ENCODE peak calls at places on chromosomes 2 and 18, in eight cellular contexts. One of them, this sample, is unnamed.

GRCh38 chr2:27133195-27133875 is 1.1 kb downstream of the PREB start:
- DNase-seq in activated CD4-positive, alpha-beta memory T cell treated with anti-CD3 and anti-CD28 coated beads, Interleukin-2, amount 10 ng/mL, durations not matched to agents 7 days and 5 days: peak; percentile 41
- DNase-seq in AML-193: peak; percentile 55
- DNase-seq in HTR-8/SVneo: no peak
- DNase-seq in activated CD4-positive, alpha-beta T cell treated with anti-CD3 and anti-CD28 coated beads for 24 hours: no peak
- DNase-seq in AG08395: no peak
- DNase-seq in AG09319: no peak
- DNase-seq in HS-5: no peak
- DNase-seq in this sample: no peak

GRCh38 chr2:16716051-16716450 is 50.4 kb upstream of the CYRIA start:
- DNase-seq in activated CD4-positive, alpha-beta memory T cell treated with anti-CD3 and anti-CD28 coated beads, Interleukin-2, amount 10 ng/mL, durations not matched to agents 7 days and 5 days: no peak
- DNase-seq in AML-193: no peak
- DNase-seq in HTR-8/SVneo: no peak
- DNase-seq in activated CD4-positive, alpha-beta T cell treated with anti-CD3 and anti-CD28 coated beads for 24 hours: no peak
- DNase-seq in AG08395: no peak
- DNase-seq in AG09319: no peak
- DNase-seq in HS-5: no peak
- DNase-seq in this sample: no peak

GRCh38 chr2:204160991-204161390 is 224.4 kb downstream of the ICOS start:
- DNase-seq in activated CD4-positive, alpha-beta memory T cell treated with anti-CD3 and anti-CD28 coated beads, Interleukin-2, amount 10 ng/mL, durations not matched to agents 7 days and 5 days: no peak
- DNase-seq in AML-193: no peak
- DNase-seq in HTR-8/SVneo: no peak
- DNase-seq in activated CD4-positive, alpha-beta T cell treated with anti-CD3 and anti-CD28 coated beads for 24 hours: no peak
- DNase-seq in AG08395: no peak
- DNase-seq in AG09319: no peak
- DNase-seq in HS-5: no peak
- DNase-seq in this sample: no peak

GRCh38 chr2:39164089-39164488 is 43.2 kb upstream of the SOS1 start:
- DNase-seq in activated CD4-positive, alpha-beta memory T cell treated with anti-CD3 and anti-CD28 coated beads, Interleukin-2, amount 10 ng/mL, durations not matched to agents 7 days and 5 days: no peak
- DNase-seq in AML-193: no peak
- DNase-seq in HTR-8/SVneo: no peak
- DNase-seq in activated CD4-positive, alpha-beta T cell treated with anti-CD3 and anti-CD28 coated beads for 24 hours: no peak
- DNase-seq in AG08395: no peak
- DNase-seq in AG09319: no peak
- DNase-seq in HS-5: no peak
- DNase-seq in this sample: peak; percentile 22

GRCh38 chr2:242017086-242017485 is 147.6 kb downstream of the RTP5 start:
- DNase-seq in activated CD4-positive, alpha-beta memory T cell treated with anti-CD3 and anti-CD28 coated beads, Interleukin-2, amount 10 ng/mL, durations not matched to agents 7 days and 5 days: no peak
- DNase-seq in AML-193: no peak
- DNase-seq in HTR-8/SVneo: no peak
- DNase-seq in activated CD4-positive, alpha-beta T cell treated with anti-CD3 and anti-CD28 coated beads for 24 hours: no peak
- DNase-seq in AG08395: no peak
- DNase-seq in AG09319: no peak
- DNase-seq in HS-5: no peak
- DNase-seq in this sample: no peak

GRCh38 chr18:73244411-73244810 is 376.6 kb upstream of the NETO1 start:
- DNase-seq in activated CD4-positive, alpha-beta memory T cell treated with anti-CD3 and anti-CD28 coated beads, Interleukin-2, amount 10 ng/mL, durations not matched to agents 7 days and 5 days: no peak
- DNase-seq in AML-193: no peak
- DNase-seq in HTR-8/SVneo: no peak
- DNase-seq in activated CD4-positive, alpha-beta T cell treated with anti-CD3 and anti-CD28 coated beads for 24 hours: no peak
- DNase-seq in AG08395: no peak
- DNase-seq in AG09319: no peak
- DNase-seq in HS-5: no peak
- DNase-seq in this sample: peak; percentile 5

GRCh38 chr2:12296120-12296519 is 420.6 kb upstream of the TRIB2 start:
- DNase-seq in activated CD4-positive, alpha-beta memory T cell treated with anti-CD3 and anti-CD28 coated beads, Interleukin-2, amount 10 ng/mL, durations not matched to agents 7 days and 5 days: no peak
- DNase-seq in AML-193: no peak
- DNase-seq in HTR-8/SVneo: no peak
- DNase-seq in activated CD4-positive, alpha-beta T cell treated with anti-CD3 and anti-CD28 coated beads for 24 hours: no peak
- DNase-seq in AG08395: no peak
- DNase-seq in AG09319: no peak
- DNase-seq in HS-5: no peak
- DNase-seq in this sample: no peak

GRCh38 chr2:8927510-8928456 is 75.7 kb downstream of the MBOAT2 start:
- DNase-seq in activated CD4-positive, alpha-beta memory T cell treated with anti-CD3 and anti-CD28 coated beads, Interleukin-2, amount 10 ng/mL, durations not matched to agents 7 days and 5 days: no peak
- DNase-seq in AML-193: no peak
- DNase-seq in HTR-8/SVneo: no peak
- DNase-seq in activated CD4-positive, alpha-beta T cell treated with anti-CD3 and anti-CD28 coated beads for 24 hours: no peak
- DNase-seq in AG08395: no peak
- DNase-seq in AG09319: no peak
- DNase-seq in HS-5: no peak
- DNase-seq in this sample: no peak

GRCh38 chr2:45993476-45993991 is 303.7 kb upstream of the EPAS1 start:
- DNase-seq in activated CD4-positive, alpha-beta memory T cell treated with anti-CD3 and anti-CD28 coated beads, Interleukin-2, amount 10 ng/mL, durations not matched to agents 7 days and 5 days: peak; percentile 66
- DNase-seq in AML-193: peak; percentile 55
- DNase-seq in HTR-8/SVneo: peak; percentile 77
- DNase-seq in activated CD4-positive, alpha-beta T cell treated with anti-CD3 and anti-CD28 coated beads for 24 hours: peak; percentile 33
- DNase-seq in AG08395: peak; percentile 72
- DNase-seq in AG09319: peak; percentile 66
- DNase-seq in HS-5: no peak
- DNase-seq in this sample: peak; percentile 94

GRCh38 chr2:41829011-41829500 is 218.8 kb upstream of the PKDCC start:
- DNase-seq in activated CD4-positive, alpha-beta memory T cell treated with anti-CD3 and anti-CD28 coated beads, Interleukin-2, amount 10 ng/mL, durations not matched to agents 7 days and 5 days: no peak
- DNase-seq in AML-193: no peak
- DNase-seq in HTR-8/SVneo: no peak
- DNase-seq in activated CD4-positive, alpha-beta T cell treated with anti-CD3 and anti-CD28 coated beads for 24 hours: no peak
- DNase-seq in AG08395: no peak
- DNase-seq in AG09319: no peak
- DNase-seq in HS-5: no peak
- DNase-seq in this sample: no peak

GRCh38 chr18:55543130-55543704 is 44.8 kb downstream of the TCF4 start:
- DNase-seq in activated CD4-positive, alpha-beta memory T cell treated with anti-CD3 and anti-CD28 coated beads, Interleukin-2, amount 10 ng/mL, durations not matched to agents 7 days and 5 days: no peak
- DNase-seq in AML-193: no peak
- DNase-seq in HTR-8/SVneo: no peak
- DNase-seq in activated CD4-positive, alpha-beta T cell treated with anti-CD3 and anti-CD28 coated beads for 24 hours: no peak
- DNase-seq in AG08395: no peak
- DNase-seq in AG09319: no peak
- DNase-seq in HS-5: no peak
- DNase-seq in this sample: no peak

GRCh38 chr2:30847329-30847728 is 40.1 kb upstream of the CAPN13 start:
- DNase-seq in activated CD4-positive, alpha-beta memory T cell treated with anti-CD3 and anti-CD28 coated beads, Interleukin-2, amount 10 ng/mL, durations not matched to agents 7 days and 5 days: no peak
- DNase-seq in AML-193: no peak
- DNase-seq in HTR-8/SVneo: no peak
- DNase-seq in activated CD4-positive, alpha-beta T cell treated with anti-CD3 and anti-CD28 coated beads for 24 hours: no peak
- DNase-seq in AG08395: no peak
- DNase-seq in AG09319: no peak
- DNase-seq in HS-5: no peak
- DNase-seq in this sample: no peak

GRCh38 chr2:220756653-220757052 is 815.5 kb downstream of the EPHA4 start:
- DNase-seq in activated CD4-positive, alpha-beta memory T cell treated with anti-CD3 and anti-CD28 coated beads, Interleukin-2, amount 10 ng/mL, durations not matched to agents 7 days and 5 days: no peak
- DNase-seq in AML-193: no peak
- DNase-seq in HTR-8/SVneo: no peak
- DNase-seq in activated CD4-positive, alpha-beta T cell treated with anti-CD3 and anti-CD28 coated beads for 24 hours: no peak
- DNase-seq in AG08395: no peak
- DNase-seq in AG09319: no peak
- DNase-seq in HS-5: no peak
- DNase-seq in this sample: no peak

GRCh38 chr2:235097196-235097895 is 145.5 kb downstream of the SH3BP4 start:
- DNase-seq in activated CD4-positive, alpha-beta memory T cell treated with anti-CD3 and anti-CD28 coated beads, Interleukin-2, amount 10 ng/mL, durations not matched to agents 7 days and 5 days: no peak
- DNase-seq in AML-193: no peak
- DNase-seq in HTR-8/SVneo: no peak
- DNase-seq in activated CD4-positive, alpha-beta T cell treated with anti-CD3 and anti-CD28 coated beads for 24 hours: no peak
- DNase-seq in AG08395: no peak
- DNase-seq in AG09319: no peak
- DNase-seq in HS-5: no peak
- DNase-seq in this sample: no peak

GRCh38 chr2:127371037-127371436 is 16.7 kb downstream of the MAP3K2 start:
- DNase-seq in activated CD4-positive, alpha-beta memory T cell treated with anti-CD3 and anti-CD28 coated beads, Interleukin-2, amount 10 ng/mL, durations not matched to agents 7 days and 5 days: no peak
- DNase-seq in AML-193: no peak
- DNase-seq in HTR-8/SVneo: no peak
- DNase-seq in activated CD4-positive, alpha-beta T cell treated with anti-CD3 and anti-CD28 coated beads for 24 hours: no peak
- DNase-seq in AG08395: no peak
- DNase-seq in AG09319: no peak
- DNase-seq in HS-5: no peak
- DNase-seq in this sample: peak; percentile 25

GRCh38 chr2:196987298-196987653 is 60.8 kb upstream of the PGAP1 start:
- DNase-seq in activated CD4-positive, alpha-beta memory T cell treated with anti-CD3 and anti-CD28 coated beads, Interleukin-2, amount 10 ng/mL, durations not matched to agents 7 days and 5 days: no peak
- DNase-seq in AML-193: no peak
- DNase-seq in HTR-8/SVneo: no peak
- DNase-seq in activated CD4-positive, alpha-beta T cell treated with anti-CD3 and anti-CD28 coated beads for 24 hours: no peak
- DNase-seq in AG08395: no peak
- DNase-seq in AG09319: no peak
- DNase-seq in HS-5: no peak
- DNase-seq in this sample: no peak

GRCh38 chr2:174607989-174608865 is 10.6 kb upstream of the WIPF1 start:
- DNase-seq in activated CD4-positive, alpha-beta memory T cell treated with anti-CD3 and anti-CD28 coated beads, Interleukin-2, amount 10 ng/mL, durations not matched to agents 7 days and 5 days: peak; percentile 49
- DNase-seq in AML-193: no peak
- DNase-seq in HTR-8/SVneo: no peak
- DNase-seq in activated CD4-positive, alpha-beta T cell treated with anti-CD3 and anti-CD28 coated beads for 24 hours: no peak
- DNase-seq in AG08395: no peak
- DNase-seq in AG09319: no peak
- DNase-seq in HS-5: no peak
- DNase-seq in this sample: no peak

GRCh38 chr2:67828066-67828465 is 234.7 kb downstream of the C1D start:
- DNase-seq in activated CD4-positive, alpha-beta memory T cell treated with anti-CD3 and anti-CD28 coated beads, Interleukin-2, amount 10 ng/mL, durations not matched to agents 7 days and 5 days: no peak
- DNase-seq in AML-193: no peak
- DNase-seq in HTR-8/SVneo: no peak
- DNase-seq in activated CD4-positive, alpha-beta T cell treated with anti-CD3 and anti-CD28 coated beads for 24 hours: no peak
- DNase-seq in AG08395: no peak
- DNase-seq in AG09319: no peak
- DNase-seq in HS-5: no peak
- DNase-seq in this sample: no peak

GRCh38 chr2:12918138-12918840 is 201.6 kb downstream of the TRIB2 start:
- DNase-seq in activated CD4-positive, alpha-beta memory T cell treated with anti-CD3 and anti-CD28 coated beads, Interleukin-2, amount 10 ng/mL, durations not matched to agents 7 days and 5 days: no peak
- DNase-seq in AML-193: no peak
- DNase-seq in HTR-8/SVneo: no peak
- DNase-seq in activated CD4-positive, alpha-beta T cell treated with anti-CD3 and anti-CD28 coated beads for 24 hours: no peak
- DNase-seq in AG08395: peak; percentile 21
- DNase-seq in AG09319: no peak
- DNase-seq in HS-5: no peak
- DNase-seq in this sample: no peak

GRCh38 chr2:60552096-60552850 is 1.2 kb downstream of the BCL11A start:
- DNase-seq in activated CD4-positive, alpha-beta memory T cell treated with anti-CD3 and anti-CD28 coated beads, Interleukin-2, amount 10 ng/mL, durations not matched to agents 7 days and 5 days: no peak
- DNase-seq in AML-193: no peak
- DNase-seq in HTR-8/SVneo: no peak
- DNase-seq in activated CD4-positive, alpha-beta T cell treated with anti-CD3 and anti-CD28 coated beads for 24 hours: no peak
- DNase-seq in AG08395: no peak
- DNase-seq in AG09319: no peak
- DNase-seq in HS-5: no peak
- DNase-seq in this sample: no peak

GRCh38 chr2:221129657-221130056 is 442.4 kb downstream of the EPHA4 start:
- DNase-seq in activated CD4-positive, alpha-beta memory T cell treated with anti-CD3 and anti-CD28 coated beads, Interleukin-2, amount 10 ng/mL, durations not matched to agents 7 days and 5 days: no peak
- DNase-seq in AML-193: no peak
- DNase-seq in HTR-8/SVneo: no peak
- DNase-seq in activated CD4-positive, alpha-beta T cell treated with anti-CD3 and anti-CD28 coated beads for 24 hours: no peak
- DNase-seq in AG08395: no peak
- DNase-seq in AG09319: no peak
- DNase-seq in HS-5: no peak
- DNase-seq in this sample: no peak

GRCh38 chr2:217954971-217955740 is 47.6 kb downstream of the TNS1 start:
- DNase-seq in activated CD4-positive, alpha-beta memory T cell treated with anti-CD3 and anti-CD28 coated beads, Interleukin-2, amount 10 ng/mL, durations not matched to agents 7 days and 5 days: no peak
- DNase-seq in AML-193: no peak
- DNase-seq in HTR-8/SVneo: no peak
- DNase-seq in activated CD4-positive, alpha-beta T cell treated with anti-CD3 and anti-CD28 coated beads for 24 hours: no peak
- DNase-seq in AG08395: no peak
- DNase-seq in AG09319: no peak
- DNase-seq in HS-5: no peak
- DNase-seq in this sample: no peak

GRCh38 chr2:105865222-105865913 is 120.7 kb downstream of the NCK2 start:
- DNase-seq in activated CD4-positive, alpha-beta memory T cell treated with anti-CD3 and anti-CD28 coated beads, Interleukin-2, amount 10 ng/mL, durations not matched to agents 7 days and 5 days: no peak
- DNase-seq in AML-193: no peak
- DNase-seq in HTR-8/SVneo: no peak
- DNase-seq in activated CD4-positive, alpha-beta T cell treated with anti-CD3 and anti-CD28 coated beads for 24 hours: no peak
- DNase-seq in AG08395: peak; percentile 62
- DNase-seq in AG09319: no peak
- DNase-seq in HS-5: no peak
- DNase-seq in this sample: no peak

GRCh38 chr2:30250421-30250820 is 19.1 kb downstream of the LBH start:
- DNase-seq in activated CD4-positive, alpha-beta memory T cell treated with anti-CD3 and anti-CD28 coated beads, Interleukin-2, amount 10 ng/mL, durations not matched to agents 7 days and 5 days: no peak
- DNase-seq in AML-193: no peak
- DNase-seq in HTR-8/SVneo: no peak
- DNase-seq in activated CD4-positive, alpha-beta T cell treated with anti-CD3 and anti-CD28 coated beads for 24 hours: no peak
- DNase-seq in AG08395: no peak
- DNase-seq in AG09319: no peak
- DNase-seq in HS-5: no peak
- DNase-seq in this sample: no peak

GRCh38 chr18:6365385-6365784 is 49.3 kb downstream of the L3MBTL4 start:
- DNase-seq in activated CD4-positive, alpha-beta memory T cell treated with anti-CD3 and anti-CD28 coated beads, Interleukin-2, amount 10 ng/mL, durations not matched to agents 7 days and 5 days: no peak
- DNase-seq in AML-193: no peak
- DNase-seq in HTR-8/SVneo: no peak
- DNase-seq in activated CD4-positive, alpha-beta T cell treated with anti-CD3 and anti-CD28 coated beads for 24 hours: no peak
- DNase-seq in AG08395: no peak
- DNase-seq in AG09319: no peak
- DNase-seq in HS-5: no peak
- DNase-seq in this sample: no peak

GRCh38 chr2:113069676-113070605 is 2.2 kb downstream of the IL1F10 start:
- DNase-seq in activated CD4-positive, alpha-beta memory T cell treated with anti-CD3 and anti-CD28 coated beads, Interleukin-2, amount 10 ng/mL, durations not matched to agents 7 days and 5 days: no peak
- DNase-seq in AML-193: no peak
- DNase-seq in HTR-8/SVneo: no peak
- DNase-seq in activated CD4-positive, alpha-beta T cell treated with anti-CD3 and anti-CD28 coated beads for 24 hours: no peak
- DNase-seq in AG08395: peak; percentile 35
- DNase-seq in AG09319: no peak
- DNase-seq in HS-5: no peak
- DNase-seq in this sample: no peak

GRCh38 chr2:238569415-238570195 is 142.9 kb downstream of the ASB1 start:
- DNase-seq in activated CD4-positive, alpha-beta memory T cell treated with anti-CD3 and anti-CD28 coated beads, Interleukin-2, amount 10 ng/mL, durations not matched to agents 7 days and 5 days: no peak
- DNase-seq in AML-193: no peak
- DNase-seq in HTR-8/SVneo: no peak
- DNase-seq in activated CD4-positive, alpha-beta T cell treated with anti-CD3 and anti-CD28 coated beads for 24 hours: no peak
- DNase-seq in AG08395: no peak
- DNase-seq in AG09319: no peak
- DNase-seq in HS-5: no peak
- DNase-seq in this sample: no peak

GRCh38 chr2:68463287-68463877 is 3.7 kb downstream of the FBXO48 start:
- DNase-seq in activated CD4-positive, alpha-beta memory T cell treated with anti-CD3 and anti-CD28 coated beads, Interleukin-2, amount 10 ng/mL, durations not matched to agents 7 days and 5 days: no peak
- DNase-seq in AML-193: peak; percentile 50
- DNase-seq in HTR-8/SVneo: peak; percentile 41
- DNase-seq in activated CD4-positive, alpha-beta T cell treated with anti-CD3 and anti-CD28 coated beads for 24 hours: no peak
- DNase-seq in AG08395: peak; percentile 42
- DNase-seq in AG09319: no peak
- DNase-seq in HS-5: no peak
- DNase-seq in this sample: peak; percentile 76

GRCh38 chr2:102726128-102727087 is 35.4 kb upstream of the TMEM182 start:
- DNase-seq in activated CD4-positive, alpha-beta memory T cell treated with anti-CD3 and anti-CD28 coated beads, Interleukin-2, amount 10 ng/mL, durations not matched to agents 7 days and 5 days: no peak
- DNase-seq in AML-193: no peak
- DNase-seq in HTR-8/SVneo: no peak
- DNase-seq in activated CD4-positive, alpha-beta T cell treated with anti-CD3 and anti-CD28 coated beads for 24 hours: no peak
- DNase-seq in AG08395: no peak
- DNase-seq in AG09319: no peak
- DNase-seq in HS-5: no peak
- DNase-seq in this sample: no peak

GRCh38 chr2:16031848-16032159 is 91.5 kb downstream of the MYCN start:
- DNase-seq in activated CD4-positive, alpha-beta memory T cell treated with anti-CD3 and anti-CD28 coated beads, Interleukin-2, amount 10 ng/mL, durations not matched to agents 7 days and 5 days: no peak
- DNase-seq in AML-193: no peak
- DNase-seq in HTR-8/SVneo: no peak
- DNase-seq in activated CD4-positive, alpha-beta T cell treated with anti-CD3 and anti-CD28 coated beads for 24 hours: no peak
- DNase-seq in AG08395: no peak
- DNase-seq in AG09319: no peak
- DNase-seq in HS-5: no peak
- DNase-seq in this sample: no peak

GRCh38 chr18:55323051-55323994 is 264.7 kb downstream of the TCF4 start:
- DNase-seq in activated CD4-positive, alpha-beta memory T cell treated with anti-CD3 and anti-CD28 coated beads, Interleukin-2, amount 10 ng/mL, durations not matched to agents 7 days and 5 days: no peak
- DNase-seq in AML-193: no peak
- DNase-seq in HTR-8/SVneo: no peak
- DNase-seq in activated CD4-positive, alpha-beta T cell treated with anti-CD3 and anti-CD28 coated beads for 24 hours: no peak
- DNase-seq in AG08395: peak; percentile 6
- DNase-seq in AG09319: no peak
- DNase-seq in HS-5: no peak
- DNase-seq in this sample: peak; percentile 59

GRCh38 chr18:7784171-7784570 is 217.1 kb downstream of the PTPRM start:
- DNase-seq in activated CD4-positive, alpha-beta memory T cell treated with anti-CD3 and anti-CD28 coated beads, Interleukin-2, amount 10 ng/mL, durations not matched to agents 7 days and 5 days: no peak
- DNase-seq in AML-193: no peak
- DNase-seq in HTR-8/SVneo: no peak
- DNase-seq in activated CD4-positive, alpha-beta T cell treated with anti-CD3 and anti-CD28 coated beads for 24 hours: no peak
- DNase-seq in AG08395: no peak
- DNase-seq in AG09319: no peak
- DNase-seq in HS-5: no peak
- DNase-seq in this sample: no peak

GRCh38 chr2:43269074-43269572 is 42.7 kb upstream of the ZFP36L2 start:
- DNase-seq in activated CD4-positive, alpha-beta memory T cell treated with anti-CD3 and anti-CD28 coated beads, Interleukin-2, amount 10 ng/mL, durations not matched to agents 7 days and 5 days: no peak
- DNase-seq in AML-193: no peak
- DNase-seq in HTR-8/SVneo: peak; percentile 72
- DNase-seq in activated CD4-positive, alpha-beta T cell treated with anti-CD3 and anti-CD28 coated beads for 24 hours: no peak
- DNase-seq in AG08395: peak; percentile 93
- DNase-seq in AG09319: peak; percentile 81
- DNase-seq in HS-5: peak; percentile 91
- DNase-seq in this sample: peak; percentile 96

GRCh38 chr2:220445429-220446105 is 818.1 kb downstream of the SLC4A3 start:
- DNase-seq in activated CD4-positive, alpha-beta memory T cell treated with anti-CD3 and anti-CD28 coated beads, Interleukin-2, amount 10 ng/mL, durations not matched to agents 7 days and 5 days: no peak
- DNase-seq in AML-193: no peak
- DNase-seq in HTR-8/SVneo: peak; percentile 20
- DNase-seq in activated CD4-positive, alpha-beta T cell treated with anti-CD3 and anti-CD28 coated beads for 24 hours: no peak
- DNase-seq in AG08395: peak; percentile 36
- DNase-seq in AG09319: no peak
- DNase-seq in HS-5: no peak
- DNase-seq in this sample: peak; percentile 23

This sample was measured in fibroblast of the aortic adventitia.